ENCODE peak calls at places on chromosome 3, in six cellular contexts. N is dorsolateral prefrontal cortex, I is HEK293T, J is T-helper 2 cell, R is PC-9, Z is T-helper 17 cell. D is an unnamed sample.

GRCh38 chr3:30657914-30658313 is 51.5 kb downstream of the TGFBR2 start:
- DNase-seq in N (no peak), I (no peak), J (no peak), R (no peak), Z (no peak), D (no peak)

GRCh38 chr3:128489860-128490649 is 2.9 kb downstream of the GATA2 start:
- DNase-seq in N (no peak), I (peak; percentile 63), J (no peak), R (peak; percentile 58), Z (no peak), D (peak; percentile 70)

GRCh38 chr3:184260571-184261269 is 633 bp downstream of the CAMK2N2 start:
- DNase-seq in N (no peak), I (no peak), J (no peak), R (no peak), Z (no peak), D (no peak)

GRCh38 chr3:149751551-149751950 is 738 bp downstream of the COMMD2 start:
- DNase-seq in N (no peak), I (no peak), J (no peak), R (no peak), Z (no peak), D (no peak)

GRCh38 chr3:98807011-98807410 is 43.9 kb downstream of the ST3GAL6 start:
- DNase-seq in N (no peak), I (no peak), J (no peak), R (no peak), Z (no peak), D (no peak)

GRCh38 chr3:137012097-137012501 is 54.3 kb downstream of the IL20RB start:
- DNase-seq in N (no peak), I (no peak), J (no peak), R (no peak), Z (no peak), D (no peak)

GRCh38 chr3:37607604-37608003 is 254.1 kb upstream of the CTDSPL start:
- DNase-seq in N (no peak), I (no peak), J (no peak), R (no peak), Z (no peak), D (no peak)

GRCh38 chr3:45599984-45600650 is 5.6 kb downstream of the LIMD1 start:
- DNase-seq in N (no peak), I (no peak), J (no peak), R (no peak), Z (no peak), D (no peak)

GRCh38 chr3:3984053-3984452 is 184.8 kb downstream of the LRRN1 start:
- DNase-seq in N (no peak), I (no peak), J (no peak), R (no peak), Z (no peak), D (no peak)